ENCODE peak calls at places on chromosomes 11 and 22, in six cellular contexts. One of them, this sample, is unnamed.

GRCh38 chr11:103889679-103890078 is 146.8 kb upstream of the DDI1 start:
- DNase-seq in H9: no peak
- DNase-seq in brain microvascular endothelial cell: no peak
- DNase-seq in activated CD8-positive, alpha-beta T cell treated with anti-CD3 and anti-CD28 coated beads for 36 hours: no peak
- DNase-seq in progenitor cell of endocrine pancreas: no peak
- DNase-seq in type B pancreatic cell: no peak
- DNase-seq in this sample: no peak

GRCh38 chr11:119092880-119093665 is 8.4 kb downstream of the HMBS start:
- DNase-seq in progenitor cell of endocrine pancreas: no peak
- DNase-seq in type B pancreatic cell: no peak
- DNase-seq in brain microvascular endothelial cell: no peak
- DNase-seq in activated CD8-positive, alpha-beta T cell treated with anti-CD3 and anti-CD28 coated beads for 36 hours: no peak
- DNase-seq in H9: no peak
- DNase-seq in this sample: no peak

GRCh38 chr11:74615311-74615710 is 22.9 kb downstream of the POLD3 start:
- DNase-seq in progenitor cell of endocrine pancreas: no peak
- DNase-seq in brain microvascular endothelial cell: no peak
- DNase-seq in type B pancreatic cell: no peak
- DNase-seq in activated CD8-positive, alpha-beta T cell treated with anti-CD3 and anti-CD28 coated beads for 36 hours: no peak
- DNase-seq in H9: no peak
- DNase-seq in this sample: no peak

GRCh38 chr11:75445315-75445953 is 12.4 kb upstream of the KLHL35 start:
- DNase-seq in type B pancreatic cell: peak
- DNase-seq in progenitor cell of endocrine pancreas: peak
- DNase-seq in brain microvascular endothelial cell: peak
- DNase-seq in H9: peak
- DNase-seq in activated CD8-positive, alpha-beta T cell treated with anti-CD3 and anti-CD28 coated beads for 36 hours: peak
- DNase-seq in this sample: no peak

GRCh38 chr22:21861290-21861848 is 6.1 kb downstream of the MAPK1 start:
- DNase-seq in brain microvascular endothelial cell: no peak
- DNase-seq in H9: no peak
- DNase-seq in progenitor cell of endocrine pancreas: no peak
- DNase-seq in activated CD8-positive, alpha-beta T cell treated with anti-CD3 and anti-CD28 coated beads for 36 hours: no peak
- DNase-seq in type B pancreatic cell: no peak
- DNase-seq in this sample: no peak

GRCh38 chr11:61551630-61552029 is 29.2 kb downstream of the SYT7 start:
- DNase-seq in type B pancreatic cell: no peak
- DNase-seq in progenitor cell of endocrine pancreas: no peak
- DNase-seq in activated CD8-positive, alpha-beta T cell treated with anti-CD3 and anti-CD28 coated beads for 36 hours: no peak
- DNase-seq in brain microvascular endothelial cell: no peak
- DNase-seq in H9: no peak
- DNase-seq in this sample: no peak

GRCh38 chr11:64180871-64181270 is 5.1 kb upstream of the STIP1 start:
- DNase-seq in type B pancreatic cell: no peak
- DNase-seq in brain microvascular endothelial cell: no peak
- DNase-seq in activated CD8-positive, alpha-beta T cell treated with anti-CD3 and anti-CD28 coated beads for 36 hours: no peak
- DNase-seq in H9: no peak
- DNase-seq in progenitor cell of endocrine pancreas: no peak
- DNase-seq in this sample: no peak

GRCh38 chr22:20043057-20043996 is 22.4 kb downstream of the TANGO2 start:
- DNase-seq in progenitor cell of endocrine pancreas: no peak
- DNase-seq in type B pancreatic cell: no peak
- DNase-seq in brain microvascular endothelial cell: no peak
- DNase-seq in H9: no peak
- DNase-seq in activated CD8-positive, alpha-beta T cell treated with anti-CD3 and anti-CD28 coated beads for 36 hours: no peak
- DNase-seq in this sample: no peak

GRCh38 chr11:117933930-117934329 is 4.7 kb upstream of the TMPRSS13 start:
- DNase-seq in H9: peak
- DNase-seq in progenitor cell of endocrine pancreas: no peak
- DNase-seq in activated CD8-positive, alpha-beta T cell treated with anti-CD3 and anti-CD28 coated beads for 36 hours: peak
- DNase-seq in brain microvascular endothelial cell: no peak
- DNase-seq in type B pancreatic cell: no peak
- DNase-seq in this sample: no peak

GRCh38 chr11:88569342-88569741 is 231.8 kb upstream of the CTSC start:
- DNase-seq in progenitor cell of endocrine pancreas: no peak
- DNase-seq in activated CD8-positive, alpha-beta T cell treated with anti-CD3 and anti-CD28 coated beads for 36 hours: no peak
- DNase-seq in type B pancreatic cell: no peak
- DNase-seq in H9: no peak
- DNase-seq in brain microvascular endothelial cell: no peak
- DNase-seq in this sample: no peak

GRCh38 chr11:46845440-46845739 is 690 bp downstream of the CKAP5 start:
- DNase-seq in type B pancreatic cell: no peak
- DNase-seq in brain microvascular endothelial cell: no peak
- DNase-seq in activated CD8-positive, alpha-beta T cell treated with anti-CD3 and anti-CD28 coated beads for 36 hours: no peak
- DNase-seq in H9: no peak
- DNase-seq in progenitor cell of endocrine pancreas: no peak
- DNase-seq in this sample: no peak

GRCh38 chr11:8613036-8613435 is 19.0 kb upstream of the STK33 start:
- DNase-seq in progenitor cell of endocrine pancreas: no peak
- DNase-seq in activated CD8-positive, alpha-beta T cell treated with anti-CD3 and anti-CD28 coated beads for 36 hours: no peak
- DNase-seq in H9: no peak
- DNase-seq in type B pancreatic cell: no peak
- DNase-seq in brain microvascular endothelial cell: no peak
- DNase-seq in this sample: no peak

GRCh38 chr11:87972133-87972532 is 203.1 kb downstream of the RAB38 start:
- DNase-seq in activated CD8-positive, alpha-beta T cell treated with anti-CD3 and anti-CD28 coated beads for 36 hours: no peak
- DNase-seq in H9: no peak
- DNase-seq in brain microvascular endothelial cell: no peak
- DNase-seq in type B pancreatic cell: no peak
- DNase-seq in progenitor cell of endocrine pancreas: no peak
- DNase-seq in this sample: no peak

GRCh38 chr11:36129955-36130354 is 159.3 kb downstream of the COMMD9 start:
- DNase-seq in H9: no peak
- DNase-seq in brain microvascular endothelial cell: no peak
- DNase-seq in type B pancreatic cell: no peak
- DNase-seq in progenitor cell of endocrine pancreas: no peak
- DNase-seq in activated CD8-positive, alpha-beta T cell treated with anti-CD3 and anti-CD28 coated beads for 36 hours: no peak
- DNase-seq in this sample: no peak

GRCh38 chr11:116927163-116927772 is 89.8 kb upstream of the APOA1 start:
- DNase-seq in type B pancreatic cell: no peak
- DNase-seq in progenitor cell of endocrine pancreas: no peak
- DNase-seq in H9: no peak
- DNase-seq in brain microvascular endothelial cell: peak
- DNase-seq in activated CD8-positive, alpha-beta T cell treated with anti-CD3 and anti-CD28 coated beads for 36 hours: peak
- DNase-seq in this sample: no peak

GRCh38 chr11:68402355-68403031 is 58.1 kb upstream of the PPP6R3 start:
- DNase-seq in H9: peak
- DNase-seq in type B pancreatic cell: no peak
- DNase-seq in progenitor cell of endocrine pancreas: no peak
- DNase-seq in activated CD8-positive, alpha-beta T cell treated with anti-CD3 and anti-CD28 coated beads for 36 hours: no peak
- DNase-seq in brain microvascular endothelial cell: no peak
- DNase-seq in this sample: no peak

GRCh38 chr11:75453916-75454655 is 21.1 kb upstream of the KLHL35 start:
- DNase-seq in H9: no peak
- DNase-seq in brain microvascular endothelial cell: no peak
- DNase-seq in activated CD8-positive, alpha-beta T cell treated with anti-CD3 and anti-CD28 coated beads for 36 hours: no peak
- DNase-seq in progenitor cell of endocrine pancreas: no peak
- DNase-seq in type B pancreatic cell: no peak
- DNase-seq in this sample: peak

GRCh38 chr11:95358516-95359322 is 127.7 kb upstream of the SESN3 start:
- DNase-seq in progenitor cell of endocrine pancreas: no peak
- DNase-seq in H9: no peak
- DNase-seq in brain microvascular endothelial cell: no peak
- DNase-seq in activated CD8-positive, alpha-beta T cell treated with anti-CD3 and anti-CD28 coated beads for 36 hours: no peak
- DNase-seq in type B pancreatic cell: no peak
- DNase-seq in this sample: no peak

GRCh38 chr11:10125522-10126133 is 168.4 kb downstream of the SBF2 start:
- DNase-seq in progenitor cell of endocrine pancreas: no peak
- DNase-seq in H9: no peak
- DNase-seq in brain microvascular endothelial cell: no peak
- DNase-seq in activated CD8-positive, alpha-beta T cell treated with anti-CD3 and anti-CD28 coated beads for 36 hours: no peak
- DNase-seq in type B pancreatic cell: no peak
- DNase-seq in this sample: no peak

GRCh38 chr22:20750461-20751184 is 23.3 kb upstream of the SERPIND1 start:
- DNase-seq in progenitor cell of endocrine pancreas: no peak
- DNase-seq in type B pancreatic cell: no peak
- DNase-seq in activated CD8-positive, alpha-beta T cell treated with anti-CD3 and anti-CD28 coated beads for 36 hours: peak
- DNase-seq in H9: no peak
- DNase-seq in brain microvascular endothelial cell: peak
- DNase-seq in this sample: peak

GRCh38 chr11:96185220-96185768 is 157.7 kb downstream of the MAML2 start:
- DNase-seq in progenitor cell of endocrine pancreas: no peak
- DNase-seq in brain microvascular endothelial cell: no peak
- DNase-seq in type B pancreatic cell: no peak
- DNase-seq in H9: no peak
- DNase-seq in activated CD8-positive, alpha-beta T cell treated with anti-CD3 and anti-CD28 coated beads for 36 hours: no peak
- DNase-seq in this sample: no peak

GRCh38 chr11:64038500-64038899 is 2.8 kb downstream of the FLRT1 start:
- DNase-seq in activated CD8-positive, alpha-beta T cell treated with anti-CD3 and anti-CD28 coated beads for 36 hours: no peak
- DNase-seq in type B pancreatic cell: no peak
- DNase-seq in progenitor cell of endocrine pancreas: no peak
- DNase-seq in H9: no peak
- DNase-seq in brain microvascular endothelial cell: no peak
- DNase-seq in this sample: no peak

GRCh38 chr22:24040946-24041345 is 29.8 kb downstream of the CABIN1 start:
- DNase-seq in type B pancreatic cell: peak
- DNase-seq in progenitor cell of endocrine pancreas: no peak
- DNase-seq in brain microvascular endothelial cell: no peak
- DNase-seq in activated CD8-positive, alpha-beta T cell treated with anti-CD3 and anti-CD28 coated beads for 36 hours: no peak
- DNase-seq in H9: no peak
- DNase-seq in this sample: no peak

GRCh38 chr11:119470316-119471266 is 47.6 kb upstream of the THY1 start:
- DNase-seq in brain microvascular endothelial cell: peak
- DNase-seq in H9: peak
- DNase-seq in activated CD8-positive, alpha-beta T cell treated with anti-CD3 and anti-CD28 coated beads for 36 hours: no peak
- DNase-seq in progenitor cell of endocrine pancreas: no peak
- DNase-seq in type B pancreatic cell: no peak
- DNase-seq in this sample: peak

GRCh38 chr11:114317738-114318137 is 21.5 kb downstream of the NNMT start:
- DNase-seq in activated CD8-positive, alpha-beta T cell treated with anti-CD3 and anti-CD28 coated beads for 36 hours: no peak
- DNase-seq in type B pancreatic cell: no peak
- DNase-seq in H9: peak
- DNase-seq in brain microvascular endothelial cell: no peak
- DNase-seq in progenitor cell of endocrine pancreas: no peak
- DNase-seq in this sample: peak

GRCh38 chr22:21106000-21106399 is 60.3 kb downstream of the LRRC74B start:
- DNase-seq in brain microvascular endothelial cell: no peak
- DNase-seq in progenitor cell of endocrine pancreas: no peak
- DNase-seq in type B pancreatic cell: no peak
- DNase-seq in H9: no peak
- DNase-seq in activated CD8-positive, alpha-beta T cell treated with anti-CD3 and anti-CD28 coated beads for 36 hours: no peak
- DNase-seq in this sample: no peak

GRCh38 chr11:76670475-76671235 is at the start of gene LRRC32:
- DNase-seq in brain microvascular endothelial cell: no peak
- DNase-seq in H9: peak
- DNase-seq in progenitor cell of endocrine pancreas: no peak
- DNase-seq in type B pancreatic cell: no peak
- DNase-seq in activated CD8-positive, alpha-beta T cell treated with anti-CD3 and anti-CD28 coated beads for 36 hours: peak
- DNase-seq in this sample: no peak
- TF ChIP-seq CTCF in brain microvascular endothelial cell: no peak
- TF ChIP-seq CTCF in H9: peak
- TF ChIP-seq CTCF in progenitor cell of endocrine pancreas: peak
- TF ChIP-seq CTCF in type B pancreatic cell: peak
- TF ChIP-seq CTCF in activated CD8-positive, alpha-beta T cell treated with anti-CD3 and anti-CD28 coated beads for 36 hours: peak
- TF ChIP-seq CTCF in this sample: no peak

DNA sequence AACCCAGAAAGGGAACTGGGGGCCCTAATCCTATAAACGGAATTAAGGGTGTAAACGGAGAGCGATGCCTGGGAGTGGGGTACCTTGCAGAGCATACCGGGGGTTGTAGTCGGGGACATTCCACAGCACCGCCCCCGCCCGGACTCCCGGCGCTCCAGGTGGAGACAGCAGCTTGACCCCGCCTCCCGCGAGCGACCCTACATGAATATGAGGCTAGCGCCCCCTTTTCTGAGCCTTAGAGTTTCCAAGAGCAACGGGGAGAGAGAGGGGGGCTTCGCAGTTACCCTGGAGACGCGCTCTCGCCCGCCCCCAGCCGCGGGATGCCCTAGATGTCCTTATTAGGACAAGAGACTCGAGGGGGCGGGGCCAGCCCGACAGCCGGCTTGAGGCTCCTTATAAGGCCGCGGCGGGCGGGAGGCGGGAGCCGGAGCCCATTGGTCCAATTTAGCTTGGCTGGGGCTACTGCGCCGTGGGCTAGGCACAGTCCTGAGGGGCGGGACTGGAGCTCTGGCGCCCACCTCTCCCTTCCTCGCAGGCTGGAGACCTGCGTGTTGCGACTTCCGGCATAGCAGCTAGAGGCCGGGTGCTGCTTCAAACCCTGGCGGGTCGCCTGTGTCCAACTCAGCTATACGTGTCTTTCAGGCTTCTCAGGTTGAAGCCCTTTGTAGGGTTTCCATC is 960 bp upstream of the MUS81 start:
- DNase-seq in H9: peak
- DNase-seq in type B pancreatic cell: peak
- DNase-seq in activated CD8-positive, alpha-beta T cell treated with anti-CD3 and anti-CD28 coated beads for 36 hours: peak
- DNase-seq in brain microvascular endothelial cell: peak
- DNase-seq in progenitor cell of endocrine pancreas: peak
- DNase-seq in this sample: peak
- TF ChIP-seq CTCF in H9: peak
- TF ChIP-seq CTCF in type B pancreatic cell: peak
- TF ChIP-seq CTCF in activated CD8-positive, alpha-beta T cell treated with anti-CD3 and anti-CD28 coated beads for 36 hours: no peak
- TF ChIP-seq CTCF in brain microvascular endothelial cell: peak
- TF ChIP-seq CTCF in progenitor cell of endocrine pancreas: peak
- TF ChIP-seq CTCF in this sample: peak

DNA sequence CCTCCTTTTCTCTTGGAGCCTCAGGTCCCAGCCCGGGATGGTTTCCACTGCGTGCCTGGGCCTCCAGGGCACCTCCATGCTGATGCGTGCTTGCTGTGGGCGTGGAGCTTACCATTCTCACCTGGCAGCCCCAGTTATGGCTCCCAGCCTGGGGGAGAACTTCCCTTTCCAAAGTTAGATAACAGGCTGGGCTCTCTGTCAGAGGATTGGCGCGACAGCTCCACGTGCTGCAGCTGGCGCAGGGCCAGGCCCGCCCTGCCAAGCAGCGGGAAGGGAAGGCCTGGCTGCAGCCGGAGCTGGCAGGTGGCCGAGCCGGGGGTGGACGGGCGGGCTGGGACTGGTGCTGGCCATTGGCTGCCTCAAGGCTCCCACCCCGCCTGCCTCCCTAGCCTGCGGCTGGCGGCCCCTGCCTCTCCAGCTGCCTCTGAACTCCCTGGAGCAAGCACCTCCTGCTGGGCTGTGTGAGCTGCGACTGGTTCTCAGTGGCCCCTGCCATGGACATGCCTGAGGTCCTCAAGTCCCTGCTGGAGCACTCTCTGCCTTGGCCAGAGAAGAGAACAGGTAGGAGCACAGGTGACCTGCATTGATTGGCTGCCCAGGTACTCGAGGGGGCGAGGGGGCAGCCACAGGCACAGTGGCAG is 14.6 kb upstream of the TEF start:
- DNase-seq in type B pancreatic cell: peak
- DNase-seq in progenitor cell of endocrine pancreas: no peak
- DNase-seq in activated CD8-positive, alpha-beta T cell treated with anti-CD3 and anti-CD28 coated beads for 36 hours: peak
- DNase-seq in H9: peak
- DNase-seq in brain microvascular endothelial cell: peak
- DNase-seq in this sample: peak
- TF ChIP-seq CTCF in type B pancreatic cell: no peak
- TF ChIP-seq CTCF in progenitor cell of endocrine pancreas: no peak
- TF ChIP-seq CTCF in activated CD8-positive, alpha-beta T cell treated with anti-CD3 and anti-CD28 coated beads for 36 hours: no peak
- TF ChIP-seq CTCF in H9: no peak
- TF ChIP-seq CTCF in brain microvascular endothelial cell: peak
- TF ChIP-seq CTCF in this sample: peak

DNA sequence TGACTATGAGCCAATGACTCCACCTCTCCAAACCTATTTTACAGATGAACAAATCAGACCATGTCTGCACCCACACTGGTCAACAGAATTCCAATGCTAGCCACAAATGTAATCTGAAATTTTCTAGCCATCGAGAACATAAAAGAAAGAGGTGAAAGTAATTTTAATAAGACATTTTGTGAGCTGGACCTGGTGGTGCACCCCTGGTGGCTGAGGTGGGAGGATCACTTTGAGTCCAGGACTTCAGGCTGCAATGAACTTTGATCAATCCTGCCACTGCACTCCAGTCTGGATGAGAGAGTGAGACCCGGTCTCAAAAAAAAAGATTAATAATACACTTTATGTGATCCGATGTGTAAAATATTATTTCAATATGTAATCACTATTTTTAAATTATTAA is 9.4 kb upstream of the RNF185 start:
- DNase-seq in progenitor cell of endocrine pancreas: no peak
- DNase-seq in activated CD8-positive, alpha-beta T cell treated with anti-CD3 and anti-CD28 coated beads for 36 hours: no peak
- DNase-seq in H9: no peak
- DNase-seq in type B pancreatic cell: no peak
- DNase-seq in brain microvascular endothelial cell: no peak
- DNase-seq in this sample: no peak
- TF ChIP-seq CTCF in progenitor cell of endocrine pancreas: peak
- TF ChIP-seq CTCF in activated CD8-positive, alpha-beta T cell treated with anti-CD3 and anti-CD28 coated beads for 36 hours: no peak
- TF ChIP-seq CTCF in H9: peak
- TF ChIP-seq CTCF in type B pancreatic cell: peak
- TF ChIP-seq CTCF in brain microvascular endothelial cell: peak
- TF ChIP-seq CTCF in this sample: peak